ENCODE peak calls at places on chromosomes 13 and 19, in six cellular contexts. J is activated CD4-positive, alpha-beta T cell treated with anti-CD3 and anti-CD28 coated beads for 48 hours; U is NCI-H2081 treated with DMSO at 0.1 percent for 48 hours; D is naive B cell; V is neuronal stem cell; X is head of caudate nucleus. L is an unnamed sample.

GRCh38 chr19:14237011-14237941 is 31.3 kb upstream of the ADGRL1 start:
- DNase-seq in V (no peak), D (no peak), U (no peak), X (no peak), J (no peak), L (no peak)

GRCh38 chr19:8357007-8357521 is 6.9 kb upstream of the ANGPTL4 start:
- DNase-seq in J (no peak), D (no peak), V (no peak), X (no peak), U (no peak), L (no peak)

GRCh38 chr19:56567274-56568120 is at the start of gene ZNF470:
- DNase-seq in V (peak), U (peak), J (peak), D (peak), X (peak), L (peak)

GRCh38 chr13:32036762-32037161 is 5.2 kb downstream of the FRY start:
- DNase-seq in X (no peak), J (no peak), V (no peak), U (no peak), D (no peak), L (no peak)

GRCh38 chr13:30618186-30618937 is 642 bp downstream of the USPL1 start:
- DNase-seq in D (peak), X (no peak), U (no peak), V (peak), J (peak), L (no peak)

GRCh38 chr13:21478881-21479808 is 20.0 kb upstream of the ZDHHC20 start:
- DNase-seq in X (peak), U (no peak), J (peak), D (peak), V (peak), L (peak)

GRCh38 chr13:107370036-107370785 is 802.3 kb upstream of the ARGLU1 start:
- DNase-seq in X (no peak), U (no peak), J (no peak), V (no peak), D (no peak), L (no peak)

GRCh38 chr13:109924376-109924775 is 138.0 kb upstream of the IRS2 start:
- DNase-seq in J (no peak), D (no peak), V (no peak), X (no peak), U (no peak), L (no peak)